ENCODE peak calls at places on chromosome 15, in six cellular contexts. One of them, this sample, is unnamed.

GRCh38 chr15:68818088-68818670 is 2.5 kb downstream of the ANP32A start:
- DNase-seq in fibroblast of lung: peak; percentile 73
- DNase-seq in tibial nerve: peak; percentile 31
- DNase-seq in activated CD8-positive, alpha-beta memory T cell treated with anti-CD3 and anti-CD28 coated beads, Interleukin-2, amount 50 U/mL, for 48 hours: no peak
- DNase-seq in CD4-positive, alpha-beta memory T cell: peak; percentile 70
- DNase-seq in fibroblast of the conjunctiva: peak; percentile 56
- DNase-seq in this sample: no peak

GRCh38 chr15:60374628-60375081 is 23.1 kb downstream of the ANXA2 start:
- DNase-seq in fibroblast of lung: peak; percentile 99
- DNase-seq in tibial nerve: peak; percentile 29
- DNase-seq in activated CD8-positive, alpha-beta memory T cell treated with anti-CD3 and anti-CD28 coated beads, Interleukin-2, amount 50 U/mL, for 48 hours: no peak
- DNase-seq in CD4-positive, alpha-beta memory T cell: no peak
- DNase-seq in fibroblast of the conjunctiva: peak; percentile 93
- DNase-seq in this sample: no peak

GRCh38 chr15:27973886-27974285 is 125.2 kb downstream of the OCA2 start:
- DNase-seq in fibroblast of lung: no peak
- DNase-seq in tibial nerve: no peak
- DNase-seq in activated CD8-positive, alpha-beta memory T cell treated with anti-CD3 and anti-CD28 coated beads, Interleukin-2, amount 50 U/mL, for 48 hours: no peak
- DNase-seq in CD4-positive, alpha-beta memory T cell: no peak
- DNase-seq in fibroblast of the conjunctiva: no peak
- DNase-seq in this sample: no peak

GRCh38 chr15:88020806-88021205 is 235.7 kb downstream of the NTRK3 start:
- DNase-seq in fibroblast of lung: peak; percentile 51
- DNase-seq in tibial nerve: no peak
- DNase-seq in activated CD8-positive, alpha-beta memory T cell treated with anti-CD3 and anti-CD28 coated beads, Interleukin-2, amount 50 U/mL, for 48 hours: no peak
- DNase-seq in CD4-positive, alpha-beta memory T cell: no peak
- DNase-seq in fibroblast of the conjunctiva: no peak
- DNase-seq in this sample: no peak

GRCh38 chr15:43794269-43795037 is 2.3 kb downstream of the SERF2 start:
- DNase-seq in fibroblast of lung: peak; percentile 72
- DNase-seq in tibial nerve: no peak
- DNase-seq in activated CD8-positive, alpha-beta memory T cell treated with anti-CD3 and anti-CD28 coated beads, Interleukin-2, amount 50 U/mL, for 48 hours: no peak
- DNase-seq in CD4-positive, alpha-beta memory T cell: no peak
- DNase-seq in fibroblast of the conjunctiva: no peak
- DNase-seq in this sample: no peak

GRCh38 chr15:96070636-96071035 is 259.9 kb upstream of the NR2F2 start:
- DNase-seq in fibroblast of lung: peak; percentile 35
- DNase-seq in tibial nerve: no peak
- DNase-seq in activated CD8-positive, alpha-beta memory T cell treated with anti-CD3 and anti-CD28 coated beads, Interleukin-2, amount 50 U/mL, for 48 hours: no peak
- DNase-seq in CD4-positive, alpha-beta memory T cell: no peak
- DNase-seq in fibroblast of the conjunctiva: no peak
- DNase-seq in this sample: no peak

GRCh38 chr15:74240002-74240568 is 4.0 kb downstream of the CCDC33 start:
- DNase-seq in fibroblast of lung: peak; percentile 71
- DNase-seq in tibial nerve: peak; percentile 19
- DNase-seq in activated CD8-positive, alpha-beta memory T cell treated with anti-CD3 and anti-CD28 coated beads, Interleukin-2, amount 50 U/mL, for 48 hours: no peak
- DNase-seq in CD4-positive, alpha-beta memory T cell: no peak
- DNase-seq in fibroblast of the conjunctiva: peak; percentile 76
- DNase-seq in this sample: peak; percentile 32

GRCh38 chr15:89196994-89197393 is 24.4 kb downstream of the RLBP1 start:
- DNase-seq in fibroblast of lung: no peak
- DNase-seq in tibial nerve: no peak
- DNase-seq in activated CD8-positive, alpha-beta memory T cell treated with anti-CD3 and anti-CD28 coated beads, Interleukin-2, amount 50 U/mL, for 48 hours: peak; percentile 86
- DNase-seq in CD4-positive, alpha-beta memory T cell: no peak
- DNase-seq in fibroblast of the conjunctiva: no peak
- DNase-seq in this sample: no peak

GRCh38 chr15:60326824-60327654 is 70.7 kb downstream of the ANXA2 start:
- DNase-seq in fibroblast of lung: no peak
- DNase-seq in tibial nerve: no peak
- DNase-seq in activated CD8-positive, alpha-beta memory T cell treated with anti-CD3 and anti-CD28 coated beads, Interleukin-2, amount 50 U/mL, for 48 hours: no peak
- DNase-seq in CD4-positive, alpha-beta memory T cell: peak; percentile 56
- DNase-seq in fibroblast of the conjunctiva: peak; percentile 44
- DNase-seq in this sample: no peak

GRCh38 chr15:69820819-69821218 is 276.9 kb downstream of the TLE3 start:
- DNase-seq in fibroblast of lung: peak; percentile 21
- DNase-seq in tibial nerve: no peak
- DNase-seq in activated CD8-positive, alpha-beta memory T cell treated with anti-CD3 and anti-CD28 coated beads, Interleukin-2, amount 50 U/mL, for 48 hours: no peak
- DNase-seq in CD4-positive, alpha-beta memory T cell: no peak
- DNase-seq in fibroblast of the conjunctiva: no peak
- DNase-seq in this sample: no peak

GRCh38 chr15:73802336-73803105 is 49.4 kb upstream of the INSYN1 start:
- DNase-seq in fibroblast of lung: peak; percentile 8
- DNase-seq in tibial nerve: no peak
- DNase-seq in activated CD8-positive, alpha-beta memory T cell treated with anti-CD3 and anti-CD28 coated beads, Interleukin-2, amount 50 U/mL, for 48 hours: no peak
- DNase-seq in CD4-positive, alpha-beta memory T cell: no peak
- DNase-seq in fibroblast of the conjunctiva: no peak
- DNase-seq in this sample: no peak

GRCh38 chr15:35725353-35725752 is 179.4 kb upstream of the DPH6 start:
- DNase-seq in fibroblast of lung: peak; percentile 82
- DNase-seq in tibial nerve: no peak
- DNase-seq in activated CD8-positive, alpha-beta memory T cell treated with anti-CD3 and anti-CD28 coated beads, Interleukin-2, amount 50 U/mL, for 48 hours: no peak
- DNase-seq in CD4-positive, alpha-beta memory T cell: no peak
- DNase-seq in fibroblast of the conjunctiva: no peak
- DNase-seq in this sample: no peak

GRCh38 chr15:98408231-98408630 is 240.1 kb upstream of the IGF1R start:
- DNase-seq in fibroblast of lung: no peak
- DNase-seq in tibial nerve: no peak
- DNase-seq in activated CD8-positive, alpha-beta memory T cell treated with anti-CD3 and anti-CD28 coated beads, Interleukin-2, amount 50 U/mL, for 48 hours: no peak
- DNase-seq in CD4-positive, alpha-beta memory T cell: no peak
- DNase-seq in fibroblast of the conjunctiva: no peak
- DNase-seq in this sample: no peak